ENCODE peak calls at places on chromosomes 7 and 10, in ten cellular contexts. F, O, T, B, R, Z, N, D, Y and P are unnamed samples.

GRCh38 chr7:47444376-47445098 is 137.4 kb downstream of the TNS3 start:
- DNase-seq in F (peak; percentile 55), O (no peak), T (peak; percentile 37), B (no peak), R (no peak), Z (peak; percentile 61), N (no peak), D (no peak), Y (no peak), P (no peak)

GRCh38 chr10:24957624-24958435 is 5.4 kb upstream of the PRTFDC1 start:
- DNase-seq in F (no peak), O (no peak), T (peak; percentile 83), B (peak; percentile 84), R (no peak), Z (peak; percentile 89), N (no peak), D (no peak), Y (no peak), P (peak; percentile 82)

GRCh38 chr10:3783313-3783689 is 1.7 kb downstream of the KLF6 start:
- DNase-seq in F (peak; percentile 88), O (peak; percentile 81), T (peak; percentile 67), B (no peak), R (peak; percentile 34), Z (peak; percentile 91), N (peak; percentile 40), D (no peak), Y (peak; percentile 59), P (peak; percentile 54)

GRCh38 chr10:6222755-6223154 is 20.0 kb downstream of the PFKFB3 start:
- DNase-seq in F (peak; percentile 78), O (no peak), T (no peak), B (no peak), R (no peak), Z (no peak), N (no peak), D (no peak), Y (peak; percentile 42), P (no peak)

GRCh38 chr10:132428486-132428885 is 31.5 kb downstream of the PWWP2B start:
- DNase-seq in F (no peak), O (no peak), T (no peak), B (no peak), R (no peak), Z (no peak), N (no peak), D (no peak), Y (no peak), P (no peak)

GRCh38 chr10:23694446-23694920 is 255.6 kb downstream of the OTUD1 start:
- DNase-seq in F (no peak), O (no peak), T (no peak), B (no peak), R (peak; percentile 33), Z (no peak), N (no peak), D (no peak), Y (no peak), P (no peak)

GRCh38 chr7:141486959-141487358 is 64.3 kb upstream of the AGK start:
- DNase-seq in F (no peak), O (no peak), T (no peak), B (no peak), R (no peak), Z (no peak), N (no peak), D (no peak), Y (no peak), P (no peak)

GRCh38 chr10:104308439-104308903 is 29.8 kb downstream of the ITPRIP start:
- DNase-seq in F (no peak), O (peak; percentile 59), T (no peak), B (no peak), R (no peak), Z (no peak), N (no peak), D (no peak), Y (no peak), P (no peak)

GRCh38 chr7:49708590-49708989 is 64.8 kb upstream of the VWC2 start:
- DNase-seq in F (no peak), O (no peak), T (no peak), B (no peak), R (no peak), Z (no peak), N (no peak), D (no peak), Y (no peak), P (no peak)

GRCh38 chr10:79046991-79047874 is 21.5 kb upstream of the ZMIZ1 start:
- DNase-seq in F (peak; percentile 48), O (no peak), T (peak; percentile 48), B (no peak), R (no peak), Z (no peak), N (no peak), D (no peak), Y (no peak), P (no peak)

GRCh38 chr10:27944005-27944404 is 54.9 kb downstream of the ODAD2 start:
- DNase-seq in F (peak; percentile 79), O (no peak), T (no peak), B (no peak), R (no peak), Z (no peak), N (no peak), D (no peak), Y (no peak), P (no peak)

GRCh38 chr7:135798104-135798503 is 49.5 kb upstream of the FAM180A start:
- DNase-seq in F (no peak), O (no peak), T (no peak), B (no peak), R (no peak), Z (no peak), N (no peak), D (no peak), Y (no peak), P (no peak)